ENCODE peak calls at places on chromosome 18, in nine cellular contexts. A, P, Y, N, U, B, V, T and E are unnamed samples.

GRCh38 chr18:79608069-79608468 is 71.5 kb upstream of the CTDP1 start:
- DNase-seq in A (no peak), P (no peak), Y (no peak), N (no peak), U (peak), B (peak), V (no peak), T (no peak), E (no peak)

GRCh38 chr18:59917422-59917821 is 17.6 kb downstream of the PMAIP1 start:
- DNase-seq in A (no peak), P (no peak), Y (no peak), N (no peak), U (no peak), B (no peak), V (no peak), T (no peak), E (no peak)

GRCh38 chr18:77622009-77622692 is 372.5 kb downstream of the GALR1 start:
- DNase-seq in A (no peak), P (no peak), Y (no peak), N (no peak), U (no peak), B (no peak), V (no peak), T (no peak), E (no peak)

GRCh38 chr18:79582978-79583377 is 96.6 kb upstream of the CTDP1 start:
- DNase-seq in A (no peak), P (no peak), Y (no peak), N (no peak), U (no peak), B (no peak), V (no peak), T (no peak), E (no peak)

GRCh38 chr18:10303171-10303570 is 151.3 kb upstream of the APCDD1 start:
- DNase-seq in A (no peak), P (no peak), Y (no peak), N (no peak), U (no peak), B (no peak), V (no peak), T (no peak), E (no peak)

GRCh38 chr18:79942786-79943607 is 8.5 kb downstream of the SLC66A2 start:
- DNase-seq in A (peak), P (no peak), Y (no peak), N (no peak), U (peak), B (peak), V (peak), T (no peak), E (no peak)

GRCh38 chr18:39371996-39372395 is 1806.4 kb upstream of the CELF4 start:
- DNase-seq in A (no peak), P (no peak), Y (no peak), N (no peak), U (no peak), B (no peak), V (no peak), T (no peak), E (no peak)

GRCh38 chr18:79529991-79530390 is 134.3 kb downstream of the NFATC1 start:
- DNase-seq in A (no peak), P (no peak), Y (no peak), N (no peak), U (peak), B (no peak), V (peak), T (no peak), E (no peak)

GRCh38 chr18:48104703-48105102 is 174.2 kb upstream of the SMAD2 start:
- DNase-seq in A (no peak), P (no peak), Y (no peak), N (no peak), U (no peak), B (no peak), V (peak), T (no peak), E (no peak)

GRCh38 chr18:25299426-25299825 is 52.5 kb downstream of the ZNF521 start:
- DNase-seq in A (no peak), P (no peak), Y (no peak), N (no peak), U (no peak), B (no peak), V (no peak), T (no peak), E (no peak)

GRCh38 chr18:24499814-24500601 is 39.6 kb downstream of the HRH4 start:
- DNase-seq in A (no peak), P (no peak), Y (no peak), N (no peak), U (no peak), B (no peak), V (no peak), T (no peak), E (no peak)

GRCh38 chr18:41576643-41577042 is 378.4 kb upstream of the PIK3C3 start:
- DNase-seq in A (no peak), P (no peak), Y (no peak), N (no peak), U (no peak), B (no peak), V (no peak), T (peak), E (no peak)

GRCh38 chr18:61892683-61893303 is at the start of gene RNF152:
- DNase-seq in A (peak), P (no peak), Y (peak), N (no peak), U (peak), B (peak), V (peak), T (peak), E (peak)

GRCh38 chr18:78411539-78411938 is 568.1 kb upstream of the SALL3 start:
- DNase-seq in A (no peak), P (no peak), Y (no peak), N (no peak), U (no peak), B (no peak), V (no peak), T (no peak), E (no peak)

GRCh38 chr18:36960038-36960437 is 131.1 kb downstream of the KIAA1328 start:
- DNase-seq in A (no peak), P (no peak), Y (no peak), N (no peak), U (peak), B (no peak), V (no peak), T (no peak), E (no peak)

GRCh38 chr18:67265464-67266245 is 250.9 kb downstream of the DSEL start:
- DNase-seq in A (no peak), P (no peak), Y (no peak), N (no peak), U (no peak), B (no peak), V (no peak), T (no peak), E (peak)

GRCh38 chr18:54075681-54076080 is 148.8 kb downstream of the MBD2 start:
- DNase-seq in A (no peak), P (no peak), Y (no peak), N (no peak), U (no peak), B (no peak), V (no peak), T (no peak), E (no peak)

GRCh38 chr18:46891742-46892214 is 25.5 kb downstream of the PIAS2 start:
- DNase-seq in A (no peak), P (no peak), Y (no peak), N (no peak), U (no peak), B (no peak), V (no peak), T (no peak), E (no peak)

GRCh38 chr18:27226556-27227075 is 41.5 kb upstream of the CHST9 start:
- DNase-seq in A (no peak), P (no peak), Y (no peak), N (no peak), U (no peak), B (no peak), V (no peak), T (no peak), E (no peak)

GRCh38 chr18:28728891-28729290 is 552.0 kb upstream of the CDH2 start:
- DNase-seq in A (no peak), P (no peak), Y (no peak), N (no peak), U (no peak), B (no peak), V (no peak), T (no peak), E (no peak)

GRCh38 chr18:2948038-2948437 is 64.9 kb downstream of the LPIN2 start:
- DNase-seq in A (no peak), P (no peak), Y (peak), N (no peak), U (no peak), B (no peak), V (no peak), T (peak), E (no peak)

GRCh38 chr18:21115519-21116411 is 4.2 kb upstream of the ROCK1 start:
- DNase-seq in A (no peak), P (no peak), Y (no peak), N (no peak), U (no peak), B (no peak), V (no peak), T (peak), E (no peak)

GRCh38 chr18:2112435-2113045 is 458.8 kb downstream of the METTL4 start:
- DNase-seq in A (no peak), P (no peak), Y (no peak), N (no peak), U (no peak), B (no peak), V (no peak), T (no peak), E (no peak)

GRCh38 chr18:56196495-56197225 is 441.7 kb downstream of the TXNL1 start:
- DNase-seq in A (no peak), P (no peak), Y (no peak), N (no peak), U (no peak), B (no peak), V (no peak), T (no peak), E (no peak)

GRCh38 chr18:21444465-21445023 is 156.0 kb downstream of the ESCO1 start:
- DNase-seq in A (no peak), P (no peak), Y (peak), N (no peak), U (no peak), B (no peak), V (peak), T (peak), E (peak)

GRCh38 chr18:45353530-45353929 is 261.7 kb upstream of the SLC14A2 start:
- DNase-seq in A (no peak), P (no peak), Y (no peak), N (no peak), U (no peak), B (no peak), V (no peak), T (no peak), E (no peak)

GRCh38 chr18:43060020-43060419 is 55.5 kb downstream of the RIT2 start:
- DNase-seq in A (no peak), P (no peak), Y (no peak), N (no peak), U (no peak), B (no peak), V (no peak), T (no peak), E (no peak)

GRCh38 chr18:33440384-33441043 is at the start of gene CCDC178:
- DNase-seq in A (peak), P (no peak), Y (peak), N (no peak), U (peak), B (no peak), V (peak), T (peak), E (no peak)

GRCh38 chr18:13221821-13222220 is 3.3 kb downstream of the LDLRAD4 start:
- DNase-seq in A (no peak), P (no peak), Y (no peak), N (no peak), U (no peak), B (peak), V (peak), T (no peak), E (no peak)

GRCh38 chr18:12036201-12036751 is 55.0 kb downstream of the IMPA2 start:
- DNase-seq in A (no peak), P (no peak), Y (peak), N (no peak), U (no peak), B (no peak), V (no peak), T (no peak), E (no peak)

GRCh38 chr18:498901-499300 is 1.6 kb downstream of the COLEC12 start:
- DNase-seq in A (no peak), P (no peak), Y (no peak), N (no peak), U (no peak), B (no peak), V (no peak), T (no peak), E (no peak)

GRCh38 chr18:26051845-26052244 is 38.6 kb downstream of the SS18 start:
- DNase-seq in A (no peak), P (no peak), Y (no peak), N (no peak), U (no peak), B (no peak), V (no peak), T (no peak), E (no peak)

GRCh38 chr18:55838841-55839240 is 250.8 kb upstream of the TCF4 start:
- DNase-seq in A (no peak), P (no peak), Y (no peak), N (no peak), U (no peak), B (no peak), V (no peak), T (no peak), E (no peak)

GRCh38 chr18:67367540-67367939 is 149.0 kb downstream of the DSEL start:
- DNase-seq in A (no peak), P (no peak), Y (no peak), N (no peak), U (no peak), B (no peak), V (no peak), T (no peak), E (no peak)

GRCh38 chr18:54149078-54149697 is 75.3 kb downstream of the MBD2 start:
- DNase-seq in A (no peak), P (peak), Y (no peak), N (no peak), U (no peak), B (peak), V (no peak), T (no peak), E (no peak)

GRCh38 chr18:57416542-57416941 is 18.6 kb upstream of the ONECUT2 start:
- DNase-seq in A (no peak), P (no peak), Y (no peak), N (no peak), U (no peak), B (no peak), V (no peak), T (no peak), E (no peak)

GRCh38 chr18:50632895-50633515 is 73.1 kb downstream of the MAPK4 start:
- DNase-seq in A (no peak), P (no peak), Y (no peak), N (no peak), U (no peak), B (no peak), V (peak), T (no peak), E (no peak)

DNA sequence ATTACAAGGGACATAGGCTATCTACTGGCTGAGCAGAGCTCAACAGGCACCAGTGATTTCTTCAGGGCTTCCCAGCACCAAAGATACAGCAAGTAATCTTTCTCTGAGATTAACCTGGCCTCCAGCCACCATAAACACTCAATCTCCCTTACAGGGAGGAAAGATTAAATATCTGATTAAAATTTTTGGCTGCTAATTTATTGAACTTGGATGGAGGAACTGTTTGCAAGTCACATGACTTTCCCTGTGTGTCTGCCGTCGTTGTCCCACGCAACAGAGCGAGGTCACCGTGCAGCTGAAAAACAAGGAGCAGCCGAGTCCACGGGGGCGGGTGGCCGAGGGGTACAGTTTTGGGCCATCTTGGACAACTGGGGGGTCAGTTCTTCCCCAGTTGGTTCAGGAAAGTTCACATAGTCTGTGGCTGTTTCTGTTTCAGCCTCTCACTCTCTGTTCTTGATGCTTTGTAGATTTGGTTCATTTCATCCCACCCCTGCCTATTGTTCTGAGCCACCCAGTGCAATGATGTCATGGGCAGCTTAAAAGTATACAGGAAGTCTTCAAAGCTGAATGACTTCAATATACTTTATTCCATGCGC is 186.8 kb upstream of the CTAGE1 start:
- DNase-seq in A (peak), P (no peak), Y (peak), N (no peak), U (peak), B (peak), V (no peak), T (no peak), E (no peak)
- H3K27ac ChIP-seq in A (peak), P (no peak), Y (peak), N (no peak), U (peak), B (peak), V (no peak), T (no peak), E (no peak)

GRCh38 chr18:49564435-49564834 is 2.6 kb downstream of the LIPG start:
- DNase-seq in A (no peak), P (no peak), Y (no peak), N (no peak), U (no peak), B (no peak), V (no peak), T (no peak), E (no peak)
- H3K27ac ChIP-seq in A (no peak), P (no peak), Y (no peak), N (no peak), U (no peak), B (no peak), V (no peak), T (no peak), E (no peak)

GRCh38 chr18:6994053-6994452 is 123.5 kb downstream of the LAMA1 start:
- DNase-seq in A (no peak), P (no peak), Y (no peak), N (no peak), U (no peak), B (no peak), V (no peak), T (no peak), E (no peak)
- H3K27ac ChIP-seq in A (no peak), P (no peak), Y (no peak), N (no peak), U (no peak), B (no peak), V (no peak), T (no peak), E (no peak)

GRCh38 chr18:8742382-8743361 is 37.3 kb downstream of the MTCL1 start:
- DNase-seq in A (no peak), P (no peak), Y (no peak), N (no peak), U (no peak), B (no peak), V (no peak), T (no peak), E (no peak)
- H3K27ac ChIP-seq in A (no peak), P (no peak), Y (no peak), N (no peak), U (no peak), B (no peak), V (peak), T (no peak), E (no peak)

GRCh38 chr18:63312731-63313408 is 6.7 kb downstream of the BCL2 start:
- DNase-seq in A (no peak), P (no peak), Y (no peak), N (no peak), U (no peak), B (no peak), V (no peak), T (no peak), E (no peak)
- H3K27ac ChIP-seq in A (no peak), P (no peak), Y (no peak), N (no peak), U (no peak), B (no peak), V (no peak), T (no peak), E (peak)

DNA sequence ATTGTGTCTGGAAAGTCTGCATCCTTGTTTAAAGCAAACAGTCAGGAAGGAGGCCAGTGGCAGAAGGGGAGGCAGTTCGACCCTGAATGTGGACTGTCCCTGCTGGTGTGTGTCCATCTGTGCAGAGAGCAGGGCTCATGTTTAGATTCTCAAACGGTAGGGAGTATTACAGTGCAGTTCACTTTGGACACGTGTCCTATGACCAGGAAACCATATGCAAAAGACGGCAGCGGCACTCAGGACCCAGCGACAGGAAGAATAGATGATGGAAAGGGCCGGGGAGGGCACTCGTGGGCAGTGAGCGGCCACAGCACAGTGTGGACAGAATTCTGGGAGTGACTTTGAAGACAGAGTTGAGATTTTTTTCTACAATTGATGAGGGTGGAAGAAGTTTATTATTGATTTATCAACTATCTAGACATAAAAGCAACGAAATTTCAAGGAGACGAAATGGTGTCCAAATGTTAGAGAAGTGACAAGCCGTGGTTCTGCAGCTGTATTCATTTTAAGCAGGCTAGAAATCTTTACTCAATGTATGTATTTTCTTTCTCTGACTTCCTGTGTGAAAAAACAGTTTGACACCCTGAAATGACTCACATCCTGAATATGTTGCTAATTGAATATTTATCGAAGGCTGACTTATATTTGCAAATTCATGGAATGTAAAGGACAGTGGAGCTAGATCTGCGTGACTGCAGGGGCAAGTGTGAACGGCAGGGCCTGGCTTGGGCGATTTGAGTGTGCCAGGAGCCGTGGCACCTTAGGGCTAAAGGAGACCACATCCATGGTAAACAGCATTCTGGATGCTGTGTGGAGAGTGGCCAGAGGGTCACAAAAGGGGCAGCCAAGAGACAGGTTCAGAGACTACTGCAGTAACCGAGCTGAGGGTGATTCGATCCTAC is 214.2 kb downstream of the PTGR3 start:
- DNase-seq in A (no peak), P (no peak), Y (no peak), N (no peak), U (no peak), B (no peak), V (peak), T (no peak), E (no peak)
- H3K27ac ChIP-seq in A (peak), P (no peak), Y (no peak), N (peak), U (no peak), B (no peak), V (peak), T (no peak), E (peak)

DNA sequence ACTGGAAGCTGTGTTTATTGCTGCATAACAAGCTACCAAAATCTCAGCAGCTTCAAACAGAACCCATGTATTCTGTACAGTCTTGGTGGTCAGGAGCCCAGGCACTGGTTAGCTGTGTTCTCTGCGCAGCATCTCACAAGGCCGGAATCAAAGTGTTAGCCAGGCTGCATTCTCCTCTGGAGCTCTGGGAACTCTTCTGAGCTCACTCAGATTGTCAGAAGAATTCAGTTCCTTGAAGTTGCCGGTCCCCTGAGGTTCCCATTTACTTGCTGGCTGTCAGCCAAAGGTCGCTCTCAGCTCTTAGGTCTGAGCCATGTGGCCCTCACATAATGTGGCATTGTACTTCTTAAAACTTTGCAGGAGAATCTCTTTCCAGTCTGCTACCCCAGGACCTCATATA is 123.6 kb upstream of the SMIM21 start:
- DNase-seq in A (no peak), P (no peak), Y (no peak), N (no peak), U (no peak), B (no peak), V (no peak), T (no peak), E (no peak)
- H3K27ac ChIP-seq in A (no peak), P (no peak), Y (no peak), N (no peak), U (no peak), B (no peak), V (no peak), T (no peak), E (no peak)